ENCODE peak calls at places on chromosomes 4 and X, in nine cellular contexts. One of them, this sample, is unnamed.
A peak's percentile ranks its signal among the peaks of the same experiment; 100 is the strongest.

GRCh38 chrX:144791298-144791697 is 456.0 kb upstream of the SPANXN1 start:
- DNase-seq in amygdala: no peak
- DNase-seq in pancreas: no peak
- DNase-seq in anterior cingulate cortex: no peak
- DNase-seq in left cardiac atrium: no peak
- DNase-seq in colonic mucosa: no peak
- DNase-seq in AG09319: no peak
- DNase-seq in activated CD8-positive, alpha-beta memory T cell treated with anti-CD3 and anti-CD28 coated beads for 48 hours: no peak
- DNase-seq in GM06990: no peak
- DNase-seq in this sample: no peak

GRCh38 chr4:61520688-61521160 is 320.6 kb downstream of the ADGRL3 start:
- DNase-seq in activated CD8-positive, alpha-beta memory T cell treated with anti-CD3 and anti-CD28 coated beads for 48 hours: no peak
- DNase-seq in left cardiac atrium: no peak
- DNase-seq in GM06990: no peak
- DNase-seq in anterior cingulate cortex: no peak
- DNase-seq in pancreas: no peak
- DNase-seq in AG09319: no peak
- DNase-seq in amygdala: no peak
- DNase-seq in colonic mucosa: no peak
- DNase-seq in this sample: peak; percentile 74

GRCh38 chrX:66634272-66634671 is 4.6 kb downstream of the EDA2R start:
- DNase-seq in left cardiac atrium: no peak
- DNase-seq in colonic mucosa: no peak
- DNase-seq in amygdala: no peak
- DNase-seq in pancreas: no peak
- DNase-seq in AG09319: no peak
- DNase-seq in activated CD8-positive, alpha-beta memory T cell treated with anti-CD3 and anti-CD28 coated beads for 48 hours: no peak
- DNase-seq in GM06990: no peak
- DNase-seq in anterior cingulate cortex: no peak
- DNase-seq in this sample: no peak

GRCh38 chrX:1249101-1249887 is 19.3 kb upstream of the CSF2RA start:
- DNase-seq in anterior cingulate cortex: no peak
- DNase-seq in colonic mucosa: peak; percentile 36
- DNase-seq in GM06990: peak; percentile 48
- DNase-seq in pancreas: no peak
- DNase-seq in left cardiac atrium: peak; percentile 59
- DNase-seq in activated CD8-positive, alpha-beta memory T cell treated with anti-CD3 and anti-CD28 coated beads for 48 hours: no peak
- DNase-seq in amygdala: no peak
- DNase-seq in AG09319: no peak
- DNase-seq in this sample: peak; percentile 42

GRCh38 chrX:153371256-153371655 is 29.9 kb downstream of the PNMA6E start:
- DNase-seq in left cardiac atrium: no peak
- DNase-seq in colonic mucosa: no peak
- DNase-seq in activated CD8-positive, alpha-beta memory T cell treated with anti-CD3 and anti-CD28 coated beads for 48 hours: no peak
- DNase-seq in AG09319: no peak
- DNase-seq in pancreas: no peak
- DNase-seq in anterior cingulate cortex: no peak
- DNase-seq in GM06990: no peak
- DNase-seq in amygdala: no peak
- DNase-seq in this sample: no peak

GRCh38 chr4:189117426-189117825 is 823.2 kb upstream of the FRG1 start:
- DNase-seq in amygdala: no peak
- DNase-seq in anterior cingulate cortex: no peak
- DNase-seq in GM06990: no peak
- DNase-seq in left cardiac atrium: no peak
- DNase-seq in pancreas: no peak
- DNase-seq in AG09319: no peak
- DNase-seq in activated CD8-positive, alpha-beta memory T cell treated with anti-CD3 and anti-CD28 coated beads for 48 hours: no peak
- DNase-seq in colonic mucosa: no peak
- DNase-seq in this sample: no peak

GRCh38 chrX:6004529-6004928 is 224.1 kb downstream of the NLGN4X start:
- DNase-seq in anterior cingulate cortex: no peak
- DNase-seq in AG09319: no peak
- DNase-seq in colonic mucosa: no peak
- DNase-seq in activated CD8-positive, alpha-beta memory T cell treated with anti-CD3 and anti-CD28 coated beads for 48 hours: no peak
- DNase-seq in GM06990: no peak
- DNase-seq in amygdala: no peak
- DNase-seq in pancreas: no peak
- DNase-seq in left cardiac atrium: no peak
- DNase-seq in this sample: no peak

GRCh38 chrX:85084770-85085393 is 81.2 kb downstream of the APOOL start:
- DNase-seq in colonic mucosa: peak; percentile 23
- DNase-seq in activated CD8-positive, alpha-beta memory T cell treated with anti-CD3 and anti-CD28 coated beads for 48 hours: no peak
- DNase-seq in left cardiac atrium: no peak
- DNase-seq in pancreas: no peak
- DNase-seq in GM06990: no peak
- DNase-seq in AG09319: peak; percentile 2
- DNase-seq in amygdala: no peak
- DNase-seq in anterior cingulate cortex: no peak
- DNase-seq in this sample: peak; percentile 44

GRCh38 chrX:136867518-136867917 is 13.0 kb downstream of the RBMX start:
- DNase-seq in left cardiac atrium: no peak
- DNase-seq in colonic mucosa: no peak
- DNase-seq in amygdala: no peak
- DNase-seq in activated CD8-positive, alpha-beta memory T cell treated with anti-CD3 and anti-CD28 coated beads for 48 hours: no peak
- DNase-seq in GM06990: no peak
- DNase-seq in pancreas: no peak
- DNase-seq in AG09319: no peak
- DNase-seq in anterior cingulate cortex: no peak
- DNase-seq in this sample: no peak

GRCh38 chr4:150130953-150131352 is 52.7 kb downstream of the DCLK2 start:
- DNase-seq in amygdala: no peak
- DNase-seq in activated CD8-positive, alpha-beta memory T cell treated with anti-CD3 and anti-CD28 coated beads for 48 hours: no peak
- DNase-seq in anterior cingulate cortex: no peak
- DNase-seq in left cardiac atrium: no peak
- DNase-seq in GM06990: no peak
- DNase-seq in pancreas: no peak
- DNase-seq in AG09319: peak; percentile 80
- DNase-seq in colonic mucosa: no peak
- DNase-seq in this sample: no peak

GRCh38 chr4:57249083-57249482 is 138.9 kb upstream of the IGFBP7 start:
- DNase-seq in GM06990: no peak
- DNase-seq in colonic mucosa: no peak
- DNase-seq in left cardiac atrium: no peak
- DNase-seq in AG09319: no peak
- DNase-seq in amygdala: no peak
- DNase-seq in activated CD8-positive, alpha-beta memory T cell treated with anti-CD3 and anti-CD28 coated beads for 48 hours: no peak
- DNase-seq in anterior cingulate cortex: no peak
- DNase-seq in pancreas: no peak
- DNase-seq in this sample: no peak

GRCh38 chrX:97563531-97564133 is 679.9 kb downstream of the RPA4 start:
- DNase-seq in left cardiac atrium: peak; percentile 38
- DNase-seq in anterior cingulate cortex: no peak
- DNase-seq in amygdala: no peak
- DNase-seq in colonic mucosa: peak; percentile 29
- DNase-seq in pancreas: no peak
- DNase-seq in GM06990: peak; percentile 59
- DNase-seq in activated CD8-positive, alpha-beta memory T cell treated with anti-CD3 and anti-CD28 coated beads for 48 hours: peak; percentile 0
- DNase-seq in AG09319: peak; percentile 18
- DNase-seq in this sample: peak; percentile 50

GRCh38 chrX:37779857-37780256 is at the start of gene CYBB:
- DNase-seq in amygdala: no peak
- DNase-seq in left cardiac atrium: no peak
- DNase-seq in GM06990: no peak
- DNase-seq in pancreas: no peak
- DNase-seq in AG09319: no peak
- DNase-seq in anterior cingulate cortex: no peak
- DNase-seq in colonic mucosa: no peak
- DNase-seq in activated CD8-positive, alpha-beta memory T cell treated with anti-CD3 and anti-CD28 coated beads for 48 hours: no peak
- DNase-seq in this sample: no peak

GRCh38 chr4:64417974-64418373 is 8.7 kb upstream of the TECRL start:
- DNase-seq in activated CD8-positive, alpha-beta memory T cell treated with anti-CD3 and anti-CD28 coated beads for 48 hours: no peak
- DNase-seq in amygdala: peak; percentile 20
- DNase-seq in pancreas: no peak
- DNase-seq in GM06990: no peak
- DNase-seq in AG09319: no peak
- DNase-seq in left cardiac atrium: peak; percentile 31
- DNase-seq in anterior cingulate cortex: no peak
- DNase-seq in colonic mucosa: no peak
- DNase-seq in this sample: peak; percentile 67

GRCh38 chrX:109839694-109840358 is 106.8 kb upstream of the ACSL4 start:
- DNase-seq in AG09319: no peak
- DNase-seq in GM06990: no peak
- DNase-seq in amygdala: no peak
- DNase-seq in colonic mucosa: no peak
- DNase-seq in pancreas: no peak
- DNase-seq in activated CD8-positive, alpha-beta memory T cell treated with anti-CD3 and anti-CD28 coated beads for 48 hours: no peak
- DNase-seq in left cardiac atrium: peak; percentile 34
- DNase-seq in anterior cingulate cortex: no peak
- DNase-seq in this sample: no peak

GRCh38 chr4:139267301-139267700 is 12.7 kb downstream of the MGARP start:
- DNase-seq in amygdala: no peak
- DNase-seq in left cardiac atrium: no peak
- DNase-seq in GM06990: no peak
- DNase-seq in colonic mucosa: no peak
- DNase-seq in activated CD8-positive, alpha-beta memory T cell treated with anti-CD3 and anti-CD28 coated beads for 48 hours: no peak
- DNase-seq in anterior cingulate cortex: no peak
- DNase-seq in AG09319: no peak
- DNase-seq in pancreas: no peak
- DNase-seq in this sample: no peak

GRCh38 chr4:144611850-144612249 is 34.1 kb upstream of the HHIP start:
- DNase-seq in colonic mucosa: no peak
- DNase-seq in left cardiac atrium: no peak
- DNase-seq in activated CD8-positive, alpha-beta memory T cell treated with anti-CD3 and anti-CD28 coated beads for 48 hours: no peak
- DNase-seq in AG09319: no peak
- DNase-seq in GM06990: no peak
- DNase-seq in amygdala: no peak
- DNase-seq in pancreas: no peak
- DNase-seq in anterior cingulate cortex: no peak
- DNase-seq in this sample: peak; percentile 3

This sample was measured in myocyte.